ENCODE peak calls at places on chromosomes 16 and 17, in nine cellular contexts. T, K, L, Q, O, Z, P, B and V are unnamed samples.

GRCh38 chr17:64509179-64509578 is 2.4 kb downstream of the CEP95 start:
- DNase-seq in T (no peak), K (no peak), L (no peak), Q (no peak), O (no peak), Z (no peak), P (no peak), B (no peak), V (no peak)

GRCh38 chr16:4574919-4575705 is 19.0 kb downstream of the C16orf96 start:
- DNase-seq in T (no peak), K (no peak), L (no peak), Q (peak), O (no peak), Z (no peak), P (no peak), B (no peak), V (no peak)

GRCh38 chr17:19359856-19360255 is 2.7 kb downstream of the B9D1 start:
- DNase-seq in T (no peak), K (no peak), L (peak), Q (no peak), O (peak), Z (no peak), P (no peak), B (no peak), V (peak)

GRCh38 chr16:72832640-72833039 is 215.3 kb downstream of the ZFHX3 start:
- DNase-seq in T (peak), K (peak), L (peak), Q (peak), O (peak), Z (peak), P (peak), B (peak), V (no peak)

GRCh38 chr17:17043668-17044226 is 1.5 kb downstream of the MPRIP start:
- DNase-seq in T (peak), K (no peak), L (peak), Q (peak), O (no peak), Z (peak), P (no peak), B (no peak), V (peak)

GRCh38 chr16:88705746-88706287 is 391 bp downstream of the RNF166 start:
- DNase-seq in T (no peak), K (no peak), L (no peak), Q (peak), O (no peak), Z (no peak), P (no peak), B (no peak), V (no peak)

GRCh38 chr17:56867948-56868376 is 34.0 kb downstream of the DGKE start:
- DNase-seq in T (no peak), K (peak), L (no peak), Q (no peak), O (no peak), Z (no peak), P (peak), B (no peak), V (no peak)

GRCh38 chr16:25052161-25052511 is 37.0 kb upstream of the ARHGAP17 start:
- DNase-seq in T (no peak), K (no peak), L (no peak), Q (no peak), O (no peak), Z (no peak), P (no peak), B (no peak), V (no peak)

GRCh38 chr17:49964539-49965521 is 4.2 kb upstream of the DLX4 start:
- DNase-seq in T (no peak), K (no peak), L (peak), Q (peak), O (no peak), Z (no peak), P (no peak), B (no peak), V (no peak)

GRCh38 chr17:72634621-72635020 is 457.9 kb downstream of the SLC39A11 start:
- DNase-seq in T (no peak), K (no peak), L (no peak), Q (no peak), O (no peak), Z (no peak), P (no peak), B (no peak), V (no peak)

GRCh38 chr16:89965447-89966225 is 17.1 kb downstream of the DEF8 start:
- DNase-seq in T (no peak), K (no peak), L (peak), Q (no peak), O (no peak), Z (no peak), P (no peak), B (no peak), V (no peak)

GRCh38 chr17:260031-260791 is 78.8 kb upstream of the DOC2B start:
- DNase-seq in T (no peak), K (no peak), L (no peak), Q (no peak), O (no peak), Z (peak), P (no peak), B (no peak), V (peak)

GRCh38 chr17:4600563-4600962 is 16.2 kb downstream of the SMTNL2 start:
- DNase-seq in T (no peak), K (no peak), L (no peak), Q (peak), O (no peak), Z (no peak), P (no peak), B (peak), V (no peak)

GRCh38 chr17:45270828-45271418 is 9.0 kb upstream of the SPATA32 start:
- DNase-seq in T (no peak), K (no peak), L (peak), Q (peak), O (no peak), Z (peak), P (peak), B (no peak), V (peak)

GRCh38 chr17:27915715-27916114 is 22.6 kb upstream of the LYRM9 start:
- DNase-seq in T (no peak), K (no peak), L (no peak), Q (peak), O (no peak), Z (no peak), P (no peak), B (no peak), V (no peak)

GRCh38 chr17:50272246-50272645 is 2.0 kb upstream of the TMEM92 start:
- DNase-seq in T (no peak), K (no peak), L (no peak), Q (no peak), O (peak), Z (peak), P (no peak), B (no peak), V (peak)

GRCh38 chr17:49694847-49695697 is 12.7 kb downstream of the SLC35B1 start:
- DNase-seq in T (peak), K (no peak), L (no peak), Q (peak), O (peak), Z (peak), P (peak), B (peak), V (no peak)

GRCh38 chr17:28610372-28610771 is 3.6 kb downstream of the RSKR start:
- DNase-seq in T (no peak), K (no peak), L (no peak), Q (no peak), O (no peak), Z (no peak), P (no peak), B (no peak), V (no peak)

GRCh38 chr16:14337303-14338191 is 266.4 kb downstream of the MRTFB start:
- DNase-seq in T (no peak), K (no peak), L (no peak), Q (no peak), O (no peak), Z (no peak), P (peak), B (no peak), V (no peak)

GRCh38 chr17:36085710-36086268 is 4.2 kb downstream of the CCL3 start:
- DNase-seq in T (no peak), K (no peak), L (no peak), Q (no peak), O (no peak), Z (no peak), P (peak), B (no peak), V (no peak)

GRCh38 chr17:51819341-51819740 is 339.2 kb downstream of the CA10 start:
- DNase-seq in T (no peak), K (no peak), L (no peak), Q (no peak), O (no peak), Z (no peak), P (no peak), B (no peak), V (no peak)

GRCh38 chr17:9051561-9051960 is 30.3 kb downstream of the NTN1 start:
- DNase-seq in T (peak), K (no peak), L (no peak), Q (no peak), O (no peak), Z (no peak), P (no peak), B (no peak), V (no peak)

GRCh38 chr17:38333635-38334295 is 10.0 kb downstream of the GPR179 start:
- DNase-seq in T (no peak), K (no peak), L (peak), Q (peak), O (no peak), Z (no peak), P (peak), B (no peak), V (no peak)

GRCh38 chr16:53743149-53743566 is 39.2 kb downstream of the FTO start:
- DNase-seq in T (no peak), K (no peak), L (no peak), Q (peak), O (no peak), Z (no peak), P (peak), B (no peak), V (no peak)

GRCh38 chr17:1783834-1784611 is 22.2 kb downstream of the SERPINF1 start:
- DNase-seq in T (peak), K (peak), L (no peak), Q (peak), O (peak), Z (peak), P (peak), B (peak), V (no peak)

GRCh38 chr16:77674888-77675287 is 47.4 kb upstream of the NUDT7 start:
- DNase-seq in T (no peak), K (peak), L (no peak), Q (no peak), O (no peak), Z (no peak), P (peak), B (no peak), V (no peak)

GRCh38 chr16:88343276-88343791 is 39.4 kb upstream of the ZNF469 start:
- DNase-seq in T (no peak), K (no peak), L (peak), Q (no peak), O (no peak), Z (no peak), P (no peak), B (no peak), V (no peak)

GRCh38 chr16:56610017-56610608 is 1.7 kb downstream of the MT2A start:
- DNase-seq in T (peak), K (peak), L (no peak), Q (no peak), O (peak), Z (peak), P (peak), B (no peak), V (peak)

GRCh38 chr17:73043686-73044581 is 48.6 kb downstream of the SLC39A11 start:
- DNase-seq in T (peak), K (peak), L (no peak), Q (no peak), O (no peak), Z (no peak), P (peak), B (no peak), V (no peak)

GRCh38 chr16:73879621-73880020 is 417.0 kb upstream of the PSMD7 start:
- DNase-seq in T (no peak), K (no peak), L (no peak), Q (no peak), O (no peak), Z (no peak), P (no peak), B (no peak), V (no peak)

GRCh38 chr17:81860756-81861568 is 627 bp upstream of the P4HB start:
- DNase-seq in T (peak), K (peak), L (peak), Q (peak), O (peak), Z (peak), P (peak), B (peak), V (peak)

GRCh38 chr17:81858967-81859905 is 1.1 kb downstream of the P4HB start:
- DNase-seq in T (no peak), K (no peak), L (no peak), Q (no peak), O (no peak), Z (no peak), P (peak), B (no peak), V (no peak)

GRCh38 chr17:81858170-81858966 is 2.0 kb downstream of the P4HB start:
- DNase-seq in T (no peak), K (no peak), L (no peak), Q (no peak), O (no peak), Z (no peak), P (no peak), B (no peak), V (no peak)

GRCh38 chr17:81863123-81863675 is 2.9 kb upstream of the P4HB start:
- DNase-seq in T (no peak), K (peak), L (no peak), Q (no peak), O (no peak), Z (no peak), P (peak), B (no peak), V (no peak)

DNA sequence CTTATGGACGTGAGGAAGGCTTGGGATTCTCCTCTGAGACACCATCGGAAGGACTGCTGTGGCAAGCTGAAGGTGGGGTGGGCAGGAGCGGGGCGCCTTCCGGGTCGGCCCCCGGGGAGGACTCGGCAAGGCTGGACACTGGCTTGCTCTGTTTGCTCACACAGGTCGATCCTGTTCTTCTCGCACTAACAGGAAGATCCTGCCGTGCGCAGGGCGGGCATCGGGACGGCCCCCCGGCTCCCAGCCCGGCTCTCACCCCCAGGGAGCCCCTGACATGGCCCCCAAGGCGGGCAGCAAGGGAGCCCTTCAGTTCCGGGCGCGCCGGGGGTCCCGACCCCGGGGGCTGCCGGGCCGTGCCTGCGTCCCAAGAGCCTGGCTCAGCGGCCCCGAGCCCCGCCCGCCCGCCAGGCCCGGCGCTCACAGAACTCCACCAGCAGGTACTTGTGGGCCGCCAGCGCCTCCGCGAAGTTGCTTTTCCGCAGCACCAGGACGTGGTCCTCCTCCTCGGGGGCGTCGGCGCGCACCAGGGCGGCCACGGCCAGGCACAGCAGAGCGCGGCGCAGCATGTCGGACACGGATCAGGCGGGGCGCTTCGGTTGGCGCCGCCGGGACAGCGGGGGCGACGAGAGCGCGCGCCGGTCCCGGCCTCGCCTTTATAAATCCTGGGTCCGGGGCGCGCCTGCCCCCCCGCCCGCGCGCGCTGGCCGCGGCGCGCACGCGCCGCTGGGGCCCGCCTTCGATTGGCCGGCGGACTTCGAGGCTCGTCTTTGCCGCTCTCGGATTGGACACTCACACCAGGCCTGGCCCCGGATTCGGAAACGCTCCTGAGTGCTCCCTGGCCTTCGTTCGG is at the start of gene P4HB:
- DNase-seq in T (no peak), K (no peak), L (peak), Q (no peak), O (peak), Z (peak), P (peak), B (peak), V (no peak)
- TF ChIP-seq CTCF in T (no peak), K (no peak), L (no peak), Q (no peak), O (no peak), Z (no peak), P (no peak), B (no peak), V (no peak)

GRCh38 chr16:16073884-16074781 is 124.7 kb downstream of the ABCC1 start:
- DNase-seq in T (no peak), K (peak), L (peak), Q (peak), O (no peak), Z (peak), P (peak), B (no peak), V (no peak)

GRCh38 chr16:16076400-16076901 is 127.0 kb downstream of the ABCC1 start:
- DNase-seq in T (no peak), K (no peak), L (no peak), Q (no peak), O (no peak), Z (no peak), P (no peak), B (no peak), V (no peak)

GRCh38 chr16:16067127-16067526 is 117.7 kb downstream of the ABCC1 start:
- DNase-seq in T (no peak), K (peak), L (no peak), Q (no peak), O (peak), Z (no peak), P (no peak), B (peak), V (no peak)

GRCh38 chr16:16075463-16076399 is 126.3 kb downstream of the ABCC1 start:
- DNase-seq in T (no peak), K (peak), L (peak), Q (no peak), O (peak), Z (peak), P (peak), B (peak), V (no peak)

DNA sequence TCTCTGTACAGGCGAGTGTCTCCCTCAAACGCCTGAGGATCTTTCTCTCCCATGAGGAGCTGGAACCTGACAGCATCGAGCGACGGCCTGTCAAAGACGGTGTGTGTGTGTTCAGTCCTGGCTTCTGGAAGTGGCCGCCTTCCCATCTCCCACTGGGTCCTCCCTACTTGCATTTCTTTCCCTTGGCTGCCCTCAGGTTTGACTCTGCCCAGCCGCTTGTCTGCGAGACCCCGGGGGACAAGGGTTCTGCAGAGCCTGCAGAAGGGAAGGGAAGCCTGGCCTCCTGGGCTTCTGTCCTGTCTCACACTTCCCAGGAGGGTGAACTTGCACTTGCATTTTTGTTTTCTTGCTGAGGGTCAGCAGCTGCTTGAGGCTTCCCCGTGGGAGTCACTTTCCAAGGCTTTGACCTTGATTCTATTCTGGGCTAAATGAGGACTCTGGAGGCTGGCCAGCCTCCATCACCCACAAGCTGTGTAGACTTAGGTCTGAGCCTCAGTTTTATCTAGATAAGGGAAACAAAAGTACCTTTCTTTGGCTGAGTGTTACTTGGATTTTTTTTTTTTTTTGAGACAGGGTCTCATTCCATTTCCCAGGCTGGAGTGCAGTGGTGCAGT is 122.3 kb downstream of the ABCC1 start:
- DNase-seq in T (no peak), K (peak), L (no peak), Q (no peak), O (no peak), Z (no peak), P (peak), B (peak), V (no peak)
- H3K27ac ChIP-seq in T (no peak), K (peak), L (no peak), Q (no peak), O (peak), Z (no peak), P (peak), B (peak), V (no peak)

DNA sequence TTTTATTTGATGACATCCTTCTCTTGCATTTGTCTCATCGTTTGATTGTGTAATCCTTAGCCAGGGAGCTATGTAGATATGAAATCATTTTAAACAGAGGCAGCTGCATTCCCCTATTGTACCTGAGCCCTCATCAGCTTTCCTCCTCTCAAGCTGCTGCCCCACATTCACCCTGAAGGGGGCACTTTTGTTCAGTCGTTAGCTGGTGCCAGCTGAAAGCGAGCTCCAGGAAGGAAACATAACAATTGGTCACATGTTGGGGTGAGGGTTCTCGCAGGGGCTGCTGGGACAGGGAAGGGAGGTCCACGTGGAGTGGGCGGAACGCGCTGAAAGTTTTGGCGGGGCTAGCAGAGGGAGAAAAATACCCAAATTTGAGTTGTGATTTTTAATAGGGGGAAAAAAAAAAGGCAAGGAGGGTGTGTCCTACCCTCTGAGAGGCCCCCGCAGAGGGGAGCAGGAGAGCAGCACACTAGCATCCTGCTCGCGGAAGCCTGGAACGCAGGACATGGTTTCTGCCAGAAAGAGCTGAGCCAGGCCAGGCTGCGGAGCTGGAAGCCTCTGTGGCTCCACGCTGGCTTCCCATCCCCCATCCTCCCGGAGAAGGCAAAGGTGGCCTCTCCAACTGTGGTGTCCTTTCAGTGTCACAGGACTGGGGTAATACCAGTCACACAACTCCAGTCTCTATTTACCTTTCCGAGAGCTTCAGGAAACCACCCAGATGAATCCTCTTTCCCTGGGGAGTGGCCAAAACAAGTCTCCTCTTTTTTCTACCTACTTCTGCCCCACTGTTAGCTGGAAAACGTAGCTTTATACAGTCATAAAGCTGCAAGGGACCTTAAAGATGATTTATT is 8.4 kb upstream of the MSL1 start:
- DNase-seq in T (peak), K (peak), L (peak), Q (peak), O (peak), Z (peak), P (peak), B (peak), V (peak)
- TF ChIP-seq CTCF in T (peak), K (peak), L (peak), Q (peak), O (peak), Z (peak), P (peak), B (peak), V (peak)

GRCh38 chr16:18041864-18042834 is 294.4 kb downstream of the NPIPA8 start:
- DNase-seq in T (no peak), K (no peak), L (no peak), Q (no peak), O (no peak), Z (no peak), P (no peak), B (no peak), V (no peak)
- H3K27ac ChIP-seq in T (no peak), K (no peak), L (no peak), Q (no peak), O (no peak), Z (no peak), P (no peak), B (no peak), V (no peak)

DNA sequence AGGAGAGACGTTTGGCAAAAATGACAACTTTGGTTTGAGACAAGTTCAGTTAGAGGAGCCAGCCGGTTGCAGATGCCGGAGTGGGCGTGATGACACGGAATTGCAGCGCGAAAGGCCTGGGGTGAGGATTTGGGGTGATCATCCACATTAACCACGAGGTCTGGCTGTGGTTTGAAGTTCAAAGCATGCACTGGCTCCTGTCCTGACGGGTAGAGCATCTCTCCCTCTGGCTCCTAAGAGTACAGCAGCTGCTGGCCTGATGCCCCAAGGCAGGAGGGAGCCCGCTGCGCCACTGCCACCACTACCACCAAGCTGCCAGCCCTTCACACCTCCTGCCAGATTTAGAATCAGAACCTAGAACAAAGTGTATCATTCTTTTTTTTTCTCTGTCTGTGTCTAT is 3.7 kb downstream of the RHBDL3 start:
- DNase-seq in T (no peak), K (no peak), L (no peak), Q (no peak), O (no peak), Z (no peak), P (no peak), B (peak), V (no peak)
- TF ChIP-seq CTCF in T (no peak), K (no peak), L (no peak), Q (no peak), O (no peak), Z (no peak), P (no peak), B (no peak), V (no peak)